ENCODE peak calls at places on chromosome 9, in five cellular contexts. One of them, this sample, is unnamed.

GRCh38 chr9:128056086-128056485 is 11.0 kb downstream of the NAIF1 start:
- DNase-seq in choroid plexus epithelial cell: no peak
- DNase-seq in spleen: no peak
- DNase-seq in SK-N-SH: no peak
- DNase-seq in WERI-Rb-1: no peak
- DNase-seq in this sample: no peak

GRCh38 chr9:123927625-123928308 is 2.2 kb downstream of the DENND1A start:
- DNase-seq in choroid plexus epithelial cell: peak
- DNase-seq in spleen: no peak
- DNase-seq in SK-N-SH: no peak
- DNase-seq in WERI-Rb-1: no peak
- DNase-seq in this sample: peak

GRCh38 chr9:127102788-127103187 is 19.6 kb downstream of the ANGPTL2 start:
- DNase-seq in choroid plexus epithelial cell: no peak
- DNase-seq in spleen: no peak
- DNase-seq in SK-N-SH: no peak
- DNase-seq in WERI-Rb-1: no peak
- DNase-seq in this sample: no peak

GRCh38 chr9:83451308-83451707 is 86.9 kb downstream of the FRMD3 start:
- DNase-seq in choroid plexus epithelial cell: no peak
- DNase-seq in spleen: no peak
- DNase-seq in SK-N-SH: peak
- DNase-seq in WERI-Rb-1: no peak
- DNase-seq in this sample: no peak

GRCh38 chr9:126002476-126003350 is 255.5 kb downstream of the PBX3 start:
- DNase-seq in choroid plexus epithelial cell: no peak
- DNase-seq in spleen: peak
- DNase-seq in SK-N-SH: peak
- DNase-seq in WERI-Rb-1: no peak
- DNase-seq in this sample: no peak

GRCh38 chr9:123265833-123266232 is 2.6 kb downstream of the STRBP start:
- DNase-seq in choroid plexus epithelial cell: no peak
- DNase-seq in spleen: no peak
- DNase-seq in SK-N-SH: no peak
- DNase-seq in WERI-Rb-1: no peak
- DNase-seq in this sample: no peak

GRCh38 chr9:6218099-6218502 is 2.5 kb downstream of the IL33 start:
- DNase-seq in choroid plexus epithelial cell: peak
- DNase-seq in spleen: no peak
- DNase-seq in SK-N-SH: no peak
- DNase-seq in WERI-Rb-1: no peak
- DNase-seq in this sample: peak

GRCh38 chr9:14692536-14692917 is 705 bp downstream of the ZDHHC21 start:
- DNase-seq in choroid plexus epithelial cell: peak
- DNase-seq in spleen: no peak
- DNase-seq in SK-N-SH: no peak
- DNase-seq in WERI-Rb-1: no peak
- DNase-seq in this sample: no peak

GRCh38 chr9:33633621-33634020 is 109.6 kb downstream of the ANKRD18B start:
- DNase-seq in choroid plexus epithelial cell: no peak
- DNase-seq in spleen: no peak
- DNase-seq in SK-N-SH: no peak
- DNase-seq in WERI-Rb-1: no peak
- DNase-seq in this sample: no peak

GRCh38 chr9:10274156-10274555 is 338.6 kb downstream of the PTPRD start:
- DNase-seq in choroid plexus epithelial cell: peak
- DNase-seq in spleen: no peak
- DNase-seq in SK-N-SH: no peak
- DNase-seq in WERI-Rb-1: no peak
- DNase-seq in this sample: no peak

GRCh38 chr9:93183663-93184438 is at the start of gene WNK2:
- DNase-seq in choroid plexus epithelial cell: no peak
- DNase-seq in spleen: no peak
- DNase-seq in SK-N-SH: peak
- DNase-seq in WERI-Rb-1: peak
- DNase-seq in this sample: peak

GRCh38 chr9:89923961-89924504 is 319.2 kb downstream of the GADD45G start:
- DNase-seq in choroid plexus epithelial cell: peak
- DNase-seq in spleen: no peak
- DNase-seq in SK-N-SH: no peak
- DNase-seq in WERI-Rb-1: no peak
- DNase-seq in this sample: peak

GRCh38 chr9:86043999-86044398 is 55.4 kb downstream of the GOLM1 start:
- DNase-seq in choroid plexus epithelial cell: no peak
- DNase-seq in spleen: no peak
- DNase-seq in SK-N-SH: no peak
- DNase-seq in WERI-Rb-1: no peak
- DNase-seq in this sample: no peak

GRCh38 chr9:129709471-129710460 is 43.1 kb downstream of the PTGES start:
- DNase-seq in choroid plexus epithelial cell: no peak
- DNase-seq in spleen: no peak
- DNase-seq in SK-N-SH: no peak
- DNase-seq in WERI-Rb-1: no peak
- DNase-seq in this sample: no peak

DNA sequence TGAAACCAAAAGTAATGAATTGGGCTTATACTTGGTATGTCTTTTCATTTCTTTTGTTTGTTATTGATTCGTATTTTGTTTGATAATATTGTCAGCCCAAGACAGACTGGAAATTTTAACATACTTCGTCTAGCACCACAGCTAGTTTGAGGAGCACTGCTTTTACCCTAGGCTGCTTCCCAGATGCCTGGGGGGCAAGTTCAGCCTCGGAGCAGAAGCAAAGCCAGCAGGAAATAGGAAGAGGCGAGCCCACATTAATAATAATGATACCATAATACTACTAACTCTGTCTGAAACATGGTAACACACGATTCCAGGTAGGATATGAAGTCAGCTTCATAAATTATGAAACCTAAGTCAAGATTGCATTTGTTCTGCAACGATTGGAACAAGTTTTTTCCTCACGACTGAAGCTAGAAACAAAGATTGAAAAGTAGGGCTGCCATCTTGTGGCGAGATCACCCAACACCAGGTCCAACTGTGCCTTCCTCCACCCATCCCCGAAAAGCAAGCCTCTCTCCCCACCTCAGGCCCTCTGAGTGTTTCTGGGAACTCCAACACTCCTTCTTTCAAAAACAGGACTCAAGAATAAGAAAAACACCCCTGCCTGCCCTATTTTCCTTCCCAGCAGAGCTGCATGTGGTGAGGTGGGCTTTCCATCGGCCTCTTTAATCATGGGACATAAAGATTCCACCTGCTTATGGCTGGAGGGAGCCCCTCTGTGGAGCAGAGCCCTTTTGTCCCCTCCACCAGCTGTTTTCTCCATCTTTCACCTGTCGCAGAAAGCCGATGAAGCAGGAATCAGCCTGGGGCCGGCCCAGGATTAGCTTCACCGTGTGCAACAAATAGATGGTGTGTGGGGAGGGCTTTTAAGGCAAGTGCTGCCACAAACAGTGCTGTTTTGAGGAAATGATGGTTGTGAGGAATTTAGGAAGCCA is 236.3 kb downstream of the CAAP1 start:
- DNase-seq in choroid plexus epithelial cell: peak
- DNase-seq in spleen: no peak
- DNase-seq in SK-N-SH: peak
- DNase-seq in WERI-Rb-1: peak
- DNase-seq in this sample: peak
- H3K4me3 ChIP-seq in choroid plexus epithelial cell: no peak
- H3K4me3 ChIP-seq in spleen: no peak
- H3K4me3 ChIP-seq in SK-N-SH: peak
- H3K4me3 ChIP-seq in WERI-Rb-1: no peak
- H3K4me3 ChIP-seq in this sample: no peak

GRCh38 chr9:21317956-21318923 is 13.1 kb upstream of the IFNA5 start:
- DNase-seq in choroid plexus epithelial cell: peak
- DNase-seq in spleen: no peak
- DNase-seq in SK-N-SH: peak
- DNase-seq in WERI-Rb-1: peak
- DNase-seq in this sample: peak

GRCh38 chr9:21314152-21314551 is 9.0 kb upstream of the IFNA5 start:
- DNase-seq in choroid plexus epithelial cell: no peak
- DNase-seq in spleen: no peak
- DNase-seq in SK-N-SH: no peak
- DNase-seq in WERI-Rb-1: no peak
- DNase-seq in this sample: no peak

GRCh38 chr9:21316032-21316842 is 11.1 kb upstream of the IFNA5 start:
- DNase-seq in choroid plexus epithelial cell: no peak
- DNase-seq in spleen: no peak
- DNase-seq in SK-N-SH: no peak
- DNase-seq in WERI-Rb-1: no peak
- DNase-seq in this sample: no peak

GRCh38 chr9:21311888-21312287 is 6.8 kb upstream of the IFNA5 start:
- DNase-seq in choroid plexus epithelial cell: no peak
- DNase-seq in spleen: no peak
- DNase-seq in SK-N-SH: no peak
- DNase-seq in WERI-Rb-1: no peak
- DNase-seq in this sample: no peak

DNA sequence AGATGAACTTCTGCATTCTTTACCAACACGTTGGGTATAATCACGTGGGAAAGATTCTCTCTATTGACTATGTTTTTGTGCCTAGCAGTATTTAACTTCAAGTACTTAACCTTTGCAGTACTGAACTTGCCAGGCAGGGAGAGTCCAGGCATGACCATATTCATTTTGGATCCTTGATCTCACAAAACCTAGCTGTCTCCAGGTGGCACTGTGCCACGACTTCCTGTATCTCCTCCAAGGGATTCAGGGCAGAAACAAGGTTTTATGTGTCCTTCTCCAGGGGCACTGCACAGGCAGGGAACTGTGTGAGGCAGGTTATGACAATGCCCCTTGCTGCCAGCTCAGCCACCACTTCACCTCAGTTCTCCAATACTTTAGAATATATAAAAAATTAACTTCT is 11.7 kb upstream of the IFNA5 start:
- DNase-seq in choroid plexus epithelial cell: no peak
- DNase-seq in spleen: peak
- DNase-seq in SK-N-SH: no peak
- DNase-seq in WERI-Rb-1: no peak
- DNase-seq in this sample: no peak
- TF ChIP-seq CTCF in choroid plexus epithelial cell: no peak
- TF ChIP-seq CTCF in spleen: no peak
- TF ChIP-seq CTCF in SK-N-SH: no peak
- TF ChIP-seq CTCF in WERI-Rb-1: no peak
- TF ChIP-seq CTCF in this sample: no peak

GRCh38 chr9:136343121-136343883 is 16.0 kb downstream of the GPSM1 start:
- DNase-seq in choroid plexus epithelial cell: no peak
- DNase-seq in spleen: peak
- DNase-seq in SK-N-SH: no peak
- DNase-seq in WERI-Rb-1: no peak
- DNase-seq in this sample: no peak
- H3K4me3 ChIP-seq in choroid plexus epithelial cell: no peak
- H3K4me3 ChIP-seq in spleen: no peak
- H3K4me3 ChIP-seq in SK-N-SH: no peak
- H3K4me3 ChIP-seq in WERI-Rb-1: no peak
- H3K4me3 ChIP-seq in this sample: no peak

DNA sequence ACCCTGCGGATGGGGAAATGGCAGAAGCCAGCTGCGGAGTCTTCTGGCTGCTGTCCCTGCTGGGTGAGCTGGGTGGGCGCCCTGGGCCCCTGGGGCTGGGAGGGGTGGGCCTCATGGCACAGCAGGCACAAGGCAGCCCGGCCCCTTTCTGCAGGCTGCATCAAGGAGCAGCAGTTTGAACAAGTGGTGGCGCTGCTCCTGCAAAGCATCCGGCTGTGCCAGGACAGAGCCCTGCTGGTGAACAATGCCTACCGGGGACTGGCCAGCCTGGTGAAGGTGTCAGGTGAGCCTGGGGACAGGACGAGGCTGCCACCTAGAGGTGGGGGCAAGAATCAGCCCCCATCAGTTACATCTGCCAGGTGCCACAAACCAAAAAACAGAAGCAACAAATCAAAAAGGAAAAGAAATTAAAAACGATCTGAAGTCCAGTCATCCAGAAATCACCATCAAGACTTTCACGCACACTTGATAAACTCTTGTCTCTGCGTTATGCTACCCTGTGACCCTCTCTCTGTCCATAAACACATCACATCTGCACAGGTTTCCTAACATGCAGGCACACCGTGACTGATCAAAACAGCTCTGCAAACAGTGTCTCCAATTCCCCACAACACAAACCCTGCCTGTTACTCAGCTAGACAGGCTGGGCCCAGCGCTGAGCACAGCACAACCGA is 13.9 kb downstream of the REXO4 start:
- DNase-seq in choroid plexus epithelial cell: peak
- DNase-seq in spleen: peak
- DNase-seq in SK-N-SH: peak
- DNase-seq in WERI-Rb-1: peak
- DNase-seq in this sample: peak
- TF ChIP-seq CTCF in choroid plexus epithelial cell: peak
- TF ChIP-seq CTCF in spleen: peak
- TF ChIP-seq CTCF in SK-N-SH: peak
- TF ChIP-seq CTCF in WERI-Rb-1: peak
- TF ChIP-seq CTCF in this sample: peak

This sample was measured in fibroblast of mammary gland.